ENCODE peak calls at places on chromosomes 2 and 18, in five cellular contexts. I is neural progenitor cell, H is MM.1S, J is PC-3, F is HCT116. X is an unnamed sample.

GRCh38 chr18:63472380-63472779 is 4.4 kb upstream of the SERPINB5 start:
- DNase-seq in J (peak), F (peak), I (no peak), H (no peak), X (no peak)

GRCh38 chr2:95357717-95358280 is 44.7 kb upstream of the FAHD2A start:
- DNase-seq in H (no peak), I (no peak), F (no peak), J (no peak), X (no peak)

GRCh38 chr2:240510513-240511210 is 47.1 kb downstream of the ANKMY1 start:
- DNase-seq in J (no peak), H (no peak), F (no peak), I (no peak), X (no peak)

GRCh38 chr2:30679416-30680088 is 127.7 kb downstream of the CAPN13 start:
- DNase-seq in F (no peak), H (no peak), J (no peak), I (no peak), X (peak)

GRCh38 chr2:62074233-62074632 is 121.7 kb upstream of the B3GNT2 start:
- DNase-seq in I (peak), J (no peak), H (no peak), F (no peak), X (no peak)

GRCh38 chr18:10926565-10927194 is 222.7 kb downstream of the PIEZO2 start:
- DNase-seq in J (no peak), H (no peak), I (no peak), F (no peak), X (peak)

GRCh38 chr18:42028232-42028832 is 73.3 kb downstream of the PIK3C3 start:
- DNase-seq in F (no peak), J (peak), I (peak), H (no peak), X (peak)

GRCh38 chr18:55406374-55407045 is 181.5 kb downstream of the TCF4 start:
- DNase-seq in H (no peak), F (no peak), I (no peak), J (no peak), X (no peak)

GRCh38 chr2:194826241-194826640 is 830.8 kb upstream of the SLC39A10 start:
- DNase-seq in J (no peak), I (no peak), H (no peak), F (no peak), X (no peak)

GRCh38 chr2:136126527-136126926 is 8.6 kb upstream of the CXCR4 start:
- DNase-seq in I (no peak), H (no peak), F (no peak), J (no peak), X (no peak)

GRCh38 chr2:17242813-17243485 is 275.3 kb downstream of the RAD51AP2 start:
- DNase-seq in H (no peak), J (no peak), F (no peak), I (no peak), X (no peak)

GRCh38 chr2:66445781-66446177 is 10.9 kb downstream of the MEIS1 start:
- DNase-seq in I (peak), F (no peak), J (no peak), H (no peak), X (peak)

GRCh38 chr2:110104025-110104771 is 11.4 kb downstream of the MALL start:
- DNase-seq in F (no peak), J (peak), H (no peak), I (no peak), X (no peak)

GRCh38 chr2:96734899-96735585 is 4.8 kb downstream of the LMAN2L start:
- DNase-seq in H (no peak), J (no peak), F (no peak), I (no peak), X (no peak)

GRCh38 chr2:236318401-236318800 is 54.2 kb upstream of the ASB18 start:
- DNase-seq in H (no peak), J (no peak), I (no peak), F (no peak), X (no peak)

GRCh38 chr2:127130421-127130820 is 23.5 kb upstream of the BIN1 start:
- DNase-seq in F (no peak), J (no peak), H (no peak), I (no peak), X (no peak)

GRCh38 chr18:48943333-48943732 is 7.4 kb downstream of the SMAD7 start:
- DNase-seq in J (no peak), H (no peak), I (no peak), F (no peak), X (peak)

GRCh38 chr2:217162533-217162932 is 302.7 kb upstream of the TNP1 start:
- DNase-seq in J (peak), H (peak), I (peak), F (peak), X (peak)

GRCh38 chr18:22488554-22488953 is 70.8 kb upstream of the CTAGE1 start:
- DNase-seq in I (no peak), J (no peak), H (no peak), F (no peak), X (peak)

GRCh38 chr18:37321578-37322496 is 243.8 kb downstream of the CELF4 start:
- DNase-seq in H (no peak), J (no peak), F (no peak), I (peak), X (no peak)

GRCh38 chr2:222799262-222799918 is 61.4 kb upstream of the ACSL3 start:
- DNase-seq in H (no peak), J (no peak), F (no peak), I (no peak), X (no peak)

GRCh38 chr2:84830758-84831500 is 50.0 kb downstream of the TRABD2A start:
- DNase-seq in J (no peak), H (no peak), I (peak), F (no peak), X (no peak)

GRCh38 chr2:163155279-163155883 is 316.8 kb upstream of the KCNH7 start:
- DNase-seq in H (peak), J (peak), I (peak), F (peak), X (peak)

GRCh38 chr2:216536725-216537124 is 38.1 kb downstream of the RPL37A start:
- DNase-seq in J (no peak), F (no peak), I (no peak), H (no peak), X (peak)

GRCh38 chr18:40867452-40867851 is 1087.6 kb upstream of the PIK3C3 start:
- DNase-seq in F (no peak), J (peak), H (no peak), I (no peak), X (peak)

GRCh38 chr2:223055140-223055539 is 3.1 kb downstream of the KCNE4 start:
- DNase-seq in F (no peak), H (no peak), I (no peak), J (no peak), X (peak)

GRCh38 chr2:6896930-6897759 is 19.6 kb downstream of the RSAD2 start:
- DNase-seq in I (no peak), H (peak), F (peak), J (peak), X (peak)

GRCh38 chr2:11371099-11371937 is 26.9 kb upstream of the ROCK2 start:
- DNase-seq in H (no peak), I (no peak), F (no peak), J (no peak), X (peak)

GRCh38 chr18:57221084-57221483 is 74.2 kb downstream of the BOD1L2 start:
- DNase-seq in H (no peak), I (peak), J (no peak), F (no peak), X (no peak)

GRCh38 chr18:8367217-8367988 is 241.8 kb upstream of the RAB12 start:
- DNase-seq in F (peak), J (peak), H (peak), I (peak), X (peak)

GRCh38 chr18:70384181-70384790 is 95.4 kb downstream of the SOCS6 start:
- DNase-seq in I (no peak), J (peak), H (no peak), F (peak), X (peak)

DNA sequence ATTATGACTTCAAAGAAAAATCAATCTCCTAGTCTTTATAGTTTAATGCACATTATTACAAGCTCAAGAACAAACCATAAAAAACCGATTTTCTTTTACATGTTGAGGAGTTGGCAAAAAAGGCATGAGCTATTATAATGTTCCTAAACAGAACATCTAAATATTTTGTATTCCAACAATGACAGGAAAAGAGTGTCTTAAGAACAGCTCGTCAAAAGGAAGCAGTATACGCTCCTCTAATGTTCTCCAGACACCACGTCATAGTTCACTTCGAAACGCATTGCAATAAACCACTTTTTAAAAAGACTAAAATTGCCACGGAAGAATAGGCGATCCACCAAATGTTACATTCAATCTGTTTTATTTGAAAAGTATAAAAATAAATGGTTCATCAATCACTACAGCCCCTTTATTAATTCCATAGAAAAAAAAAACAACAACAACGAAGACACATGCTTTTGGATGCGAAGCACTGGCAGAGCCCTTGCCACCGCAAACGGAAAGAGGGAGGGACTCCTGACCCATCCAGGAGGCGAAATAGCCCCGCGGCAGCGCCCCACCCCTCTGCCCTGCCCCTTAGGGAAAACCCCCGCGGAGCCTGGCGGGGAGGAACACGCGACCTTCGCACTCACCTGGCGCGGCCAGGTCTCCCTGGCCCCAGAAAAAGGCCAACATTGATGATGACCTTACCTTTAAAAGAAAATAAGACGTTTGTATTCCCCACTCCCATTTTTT is 45.8 kb downstream of the MBP start:
- DNase-seq in I (peak), J (no peak), F (no peak), H (no peak), X (peak)
- H3K9ac ChIP-seq in I (no peak), J (no peak), F (peak), H (no peak), X (peak)

DNA sequence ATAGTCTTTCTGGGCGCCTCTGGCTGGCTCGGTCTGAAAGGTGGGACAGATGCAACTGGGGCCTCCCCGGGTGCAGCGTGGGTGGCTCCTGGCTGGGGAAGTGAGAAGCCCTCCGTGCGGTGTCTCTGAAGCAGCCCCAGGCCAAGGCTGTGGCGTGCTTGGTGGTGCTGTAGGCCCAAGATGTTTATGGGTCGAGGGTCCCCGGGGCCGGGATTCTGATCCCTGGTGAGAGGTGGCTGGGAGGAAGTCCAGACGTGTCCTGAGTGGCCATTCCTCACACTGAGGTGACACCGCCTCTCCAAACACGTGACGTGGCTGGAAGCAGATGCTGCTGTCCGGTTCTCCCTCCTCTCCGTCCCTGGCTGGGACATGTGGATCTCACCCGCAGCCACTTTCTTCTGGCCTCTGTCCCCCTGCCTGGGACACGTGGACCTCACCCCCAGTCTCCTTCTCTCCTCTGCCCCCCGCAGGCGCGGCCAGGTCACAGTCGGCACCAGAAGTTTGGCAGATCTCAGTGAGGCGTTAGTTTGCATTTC is 12.6 kb downstream of the RTP5 start:
- DNase-seq in H (peak), F (no peak), I (peak), J (peak), X (peak)
- H3K27ac ChIP-seq in H (peak), F (peak), I (no peak), J (peak), X (no peak)

GRCh38 chr2:238269741-238270140 is 18.7 kb downstream of the PER2 start:
- DNase-seq in I (no peak), J (no peak), H (no peak), F (no peak), X (no peak)
- TF ChIP-seq EZH2phosphoT487 in I (no peak), J (no peak), H (no peak), F (no peak), X (no peak)

DNA sequence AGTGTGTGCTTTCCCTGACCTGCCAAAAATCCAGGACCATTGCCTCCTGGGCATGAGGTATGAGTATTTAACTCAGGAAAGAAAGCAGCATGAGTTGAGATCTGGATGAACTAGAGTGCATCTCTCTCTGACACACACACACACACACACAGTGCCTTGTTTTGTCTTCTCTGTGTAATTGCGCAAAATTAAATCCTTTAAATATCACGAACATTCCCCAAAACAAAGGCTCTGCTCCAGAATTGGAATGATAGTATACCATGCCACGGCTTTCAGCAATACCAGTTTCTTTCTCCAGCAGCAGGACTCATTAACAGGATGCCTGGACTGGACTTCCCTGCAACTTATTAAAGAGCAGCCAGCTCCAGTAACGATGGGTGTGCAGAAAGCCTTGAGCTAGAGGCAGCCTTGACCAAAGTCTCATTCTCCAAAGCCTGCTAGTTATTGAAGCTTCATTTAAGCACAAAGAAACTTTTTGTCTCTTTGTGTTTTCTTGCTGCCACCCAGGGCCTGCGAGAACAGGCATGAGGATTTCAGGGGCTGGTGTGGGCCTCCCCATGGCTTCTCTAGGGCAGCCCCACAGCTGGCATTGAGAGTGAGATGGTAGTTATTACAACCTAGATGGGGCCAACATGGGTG is 101.7 kb downstream of the NRP2 start:
- DNase-seq in F (no peak), I (no peak), J (no peak), H (no peak), X (no peak)
- H3K9ac ChIP-seq in F (no peak), I (no peak), J (no peak), H (no peak), X (no peak)

GRCh38 chr2:148928395-148928794 is 53.4 kb downstream of the KIF5C start:
- DNase-seq in I (no peak), J (no peak), H (no peak), F (no peak), X (no peak)

GRCh38 chr2:148926291-148926961 is 51.4 kb downstream of the KIF5C start:
- DNase-seq in H (peak), I (peak), J (peak), F (peak), X (peak)

GRCh38 chr2:148930046-148930775 is 55.2 kb downstream of the KIF5C start:
- DNase-seq in I (peak), J (no peak), F (no peak), H (no peak), X (peak)

GRCh38 chr2:148922776-148923175 is 47.7 kb downstream of the KIF5C start:
- DNase-seq in J (no peak), H (no peak), F (no peak), I (no peak), X (no peak)

GRCh38 chr2:148927010-148927409 is 52.0 kb downstream of the KIF5C start:
- DNase-seq in F (peak), J (peak), H (peak), I (no peak), X (no peak)
- H3K27ac ChIP-seq in F (peak), J (no peak), H (no peak), I (no peak), X (no peak)

GRCh38 chr2:49935456-49935855 is 781.1 kb upstream of the FSHR start:
- DNase-seq in J (no peak), F (no peak), I (no peak), H (no peak), X (no peak)

GRCh38 chr2:49937432-49937831 is 783.1 kb upstream of the FSHR start:
- DNase-seq in F (no peak), J (no peak), H (no peak), I (no peak), X (no peak)

GRCh38 chr2:49934481-49934880 is 780.2 kb upstream of the FSHR start:
- DNase-seq in I (no peak), H (no peak), J (no peak), F (no peak), X (no peak)

GRCh38 chr2:49938268-49938667 is 784.0 kb upstream of the FSHR start:
- DNase-seq in F (no peak), I (no peak), J (no peak), H (no peak), X (no peak)

DNA sequence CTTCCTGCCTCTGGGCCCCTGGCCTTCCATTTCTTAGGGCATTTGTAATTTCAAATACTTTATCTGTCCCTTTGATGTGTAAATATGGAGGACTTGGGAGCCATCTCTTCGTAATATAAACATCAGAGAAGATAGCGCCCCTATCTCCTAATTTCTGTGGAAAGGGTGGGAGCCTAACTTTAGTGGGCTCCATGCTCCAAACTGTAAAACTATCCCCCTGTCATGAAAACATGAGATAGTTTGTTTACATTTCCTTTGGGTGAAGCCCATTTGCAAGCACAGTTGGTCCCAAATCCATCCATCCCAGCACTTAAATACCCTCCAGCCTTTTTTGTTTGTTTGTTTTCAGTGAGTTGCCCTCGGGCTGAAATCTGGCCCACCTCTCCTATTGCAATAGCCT is 782.6 kb upstream of the FSHR start:
- DNase-seq in J (no peak), F (no peak), I (no peak), H (no peak), X (no peak)
- TF ChIP-seq EZH2phosphoT487 in J (no peak), F (no peak), I (no peak), H (no peak), X (no peak)

X was measured in GM23248.